ENCODE peak calls at places on chromosomes 7 and 10, in four cellular contexts. S is stimulated activated CD8-positive, alpha-beta memory T cell treated with anti-CD3 and anti-CD28 coated beads, Interleukin-2, amount 100 ng/mL, for 48 hours; A is Jurkat, Clone E6-1; P is mammary epithelial cell. R is an unnamed sample.

GRCh38 chr10:103599211-103599610 is 105.7 kb downstream of the NEURL1 start:
- DNase-seq in S (no peak), A (no peak), P (no peak), R (no peak)

GRCh38 chr7:43296306-43296705 is 183.9 kb downstream of the HECW1 start:
- DNase-seq in S (no peak), A (no peak), P (no peak), R (no peak)

GRCh38 chr10:113463777-113464176 is 89.1 kb upstream of the HABP2 start:
- DNase-seq in S (no peak), A (no peak), P (no peak), R (no peak)

GRCh38 chr7:91940171-91940570 is 491 bp upstream of the AKAP9 start:
- DNase-seq in S (peak), A (peak), P (no peak), R (no peak)

GRCh38 chr10:43199088-43199683 is 60.9 kb downstream of the CSGALNACT2 start:
- DNase-seq in S (no peak), A (no peak), P (no peak), R (no peak)

GRCh38 chr10:101229275-101230184 is at the start of gene LBX1:
- DNase-seq in S (no peak), A (no peak), P (no peak), R (no peak)

GRCh38 chr7:1945558-1945957 is 275.5 kb downstream of the ELFN1 start:
- DNase-seq in S (no peak), A (no peak), P (no peak), R (no peak)

GRCh38 chr10:31921031-31921430 is 7.6 kb downstream of the ARHGAP12 start:
- DNase-seq in S (no peak), A (peak), P (no peak), R (no peak)

GRCh38 chr10:132681858-132682755 is 103.8 kb downstream of the NKX6-2 start:
- DNase-seq in S (no peak), A (no peak), P (no peak), R (no peak)

GRCh38 chr7:148735967-148736366 is 37.3 kb downstream of the CUL1 start:
- DNase-seq in S (no peak), A (no peak), P (no peak), R (no peak)

GRCh38 chr7:150854066-150855000 is 2.0 kb downstream of the AOC1 start:
- DNase-seq in S (no peak), A (no peak), P (no peak), R (no peak)

GRCh38 chr7:137661634-137662033 is 185.1 kb downstream of the DGKI start:
- DNase-seq in S (no peak), A (no peak), P (no peak), R (no peak)

GRCh38 chr10:24561453-24561852 is 162.2 kb downstream of the ARHGAP21 start:
- DNase-seq in S (no peak), A (no peak), P (peak), R (no peak)

GRCh38 chr10:76309744-76310441 is 878.5 kb downstream of the LRMDA start:
- DNase-seq in S (no peak), A (no peak), P (no peak), R (no peak)

GRCh38 chr10:102927311-102928010 is 9.4 kb downstream of the CNNM2 start:
- DNase-seq in S (no peak), A (no peak), P (no peak), R (no peak)

GRCh38 chr10:122543676-122544075 is 16.9 kb upstream of the DMBT1 start:
- DNase-seq in S (no peak), A (no peak), P (peak), R (no peak)

GRCh38 chr10:56831681-56832080 is 470.6 kb upstream of the ZWINT start:
- DNase-seq in S (no peak), A (no peak), P (no peak), R (no peak)

GRCh38 chr10:101120884-101121660 is 10.0 kb upstream of the TLX1 start:
- DNase-seq in S (no peak), A (no peak), P (no peak), R (no peak)

GRCh38 chr10:93471110-93471651 is 11.0 kb downstream of the MYOF start:
- DNase-seq in S (no peak), A (no peak), P (peak), R (peak)

GRCh38 chr10:73840403-73841301 is 29.3 kb upstream of the NDST2 start:
- DNase-seq in S (no peak), A (no peak), P (no peak), R (no peak)

GRCh38 chr10:15369642-15370211 is 1.4 kb downstream of the FAM171A1 start:
- DNase-seq in S (no peak), A (no peak), P (no peak), R (no peak)

R was measured in NCI-H460.